ENCODE peak calls at places on chromosomes 5 and 9, in ten cellular contexts. C is body of pancreas, E is stomach, H is SJSA1, R is esophagus squamous epithelium, G is aorta, K is brain microvascular endothelial cell, O is thyroid gland, I is mesenchymal stem cell, Y is MM.1S. A is an unnamed sample.

GRCh38 chr9:4228606-4229005 is 71.3 kb downstream of the GLIS3 start:
- DNase-seq in C (no peak), E (no peak), H (no peak), R (no peak), G (no peak), K (peak; percentile 60), O (no peak), I (peak; percentile 53), Y (no peak), A (peak; percentile 43)

GRCh38 chr5:160651682-160652645 is 200.0 kb downstream of the ATP10B start:
- DNase-seq in C (peak; percentile 38), E (no peak), H (no peak), R (no peak), G (no peak), K (no peak), O (no peak), I (no peak), Y (no peak), A (no peak)

GRCh38 chr9:10062629-10063395 is 550.0 kb downstream of the PTPRD start:
- DNase-seq in C (no peak), E (no peak), H (no peak), R (no peak), G (no peak), K (no peak), O (no peak), I (peak; percentile 80), Y (no peak), A (no peak)

GRCh38 chr5:176543428-176544182 is 5.5 kb upstream of the CDHR2 start:
- DNase-seq in C (peak; percentile 69), E (peak; percentile 82), H (peak; percentile 38), R (no peak), G (peak; percentile 78), K (no peak), O (peak; percentile 79), I (peak; percentile 29), Y (peak; percentile 87), A (peak; percentile 86)

GRCh38 chr5:59416441-59416840 is 477.1 kb downstream of the PDE4D start:
- DNase-seq in C (no peak), E (no peak), H (no peak), R (no peak), G (no peak), K (no peak), O (no peak), I (peak; percentile 45), Y (no peak), A (no peak)

GRCh38 chr5:42614509-42614908 is 142.1 kb upstream of the CCDC152 start:
- DNase-seq in C (no peak), E (no peak), H (no peak), R (no peak), G (no peak), K (no peak), O (no peak), I (peak; percentile 65), Y (no peak), A (no peak)

GRCh38 chr5:145510324-145510723 is 324.8 kb downstream of the PRELID2 start:
- DNase-seq in C (peak; percentile 38), E (no peak), H (no peak), R (no peak), G (no peak), K (no peak), O (no peak), I (peak; percentile 54), Y (no peak), A (no peak)

GRCh38 chr5:81014348-81014747 is 54.2 kb downstream of the RASGRF2 start:
- DNase-seq in C (no peak), E (no peak), H (no peak), R (no peak), G (no peak), K (no peak), O (no peak), I (no peak), Y (no peak), A (no peak)

GRCh38 chr5:73412597-73412988 is 36.0 kb downstream of the FOXD1 start:
- DNase-seq in C (no peak), E (no peak), H (peak; percentile 61), R (no peak), G (no peak), K (peak; percentile 61), O (no peak), I (no peak), Y (no peak), A (peak; percentile 92)

GRCh38 chr5:10595678-10596309 is 31.9 kb downstream of the ANKRD33B start:
- DNase-seq in C (peak; percentile 40), E (no peak), H (peak; percentile 94), R (no peak), G (no peak), K (peak; percentile 77), O (no peak), I (peak; percentile 90), Y (no peak), A (peak; percentile 92)

GRCh38 chr9:135394131-135394530 is 85.5 kb upstream of the PPP1R26 start:
- DNase-seq in C (no peak), E (no peak), H (no peak), R (no peak), G (no peak), K (no peak), O (no peak), I (no peak), Y (no peak), A (no peak)

GRCh38 chr9:131773911-131774379 is 34.1 kb upstream of the RAPGEF1 start:
- DNase-seq in C (peak; percentile 57), E (peak; percentile 30), H (peak; percentile 21), R (no peak), G (peak; percentile 55), K (peak; percentile 46), O (peak; percentile 39), I (peak; percentile 70), Y (peak; percentile 49), A (peak; percentile 97)

GRCh38 chr9:128254362-128254761 is 21.4 kb downstream of the GOLGA2 start:
- DNase-seq in C (no peak), E (no peak), H (no peak), R (no peak), G (peak; percentile 41), K (no peak), O (no peak), I (no peak), Y (no peak), A (peak; percentile 29)

GRCh38 chr9:128252317-128253139 is 23.3 kb downstream of the GOLGA2 start:
- DNase-seq in C (no peak), E (no peak), H (no peak), R (no peak), G (no peak), K (no peak), O (no peak), I (no peak), Y (no peak), A (peak; percentile 64)

GRCh38 chr9:128251701-128252100 is 24.1 kb downstream of the GOLGA2 start:
- DNase-seq in C (no peak), E (no peak), H (no peak), R (no peak), G (no peak), K (no peak), O (no peak), I (peak; percentile 68), Y (no peak), A (peak; percentile 82)

GRCh38 chr9:128253991-128254346 is 21.8 kb downstream of the GOLGA2 start:
- DNase-seq in C (no peak), E (no peak), H (no peak), R (no peak), G (no peak), K (no peak), O (no peak), I (no peak), Y (no peak), A (no peak)

GRCh38 chr9:128253140-128253990 is 22.4 kb downstream of the GOLGA2 start:
- DNase-seq in C (no peak), E (no peak), H (no peak), R (no peak), G (no peak), K (no peak), O (no peak), I (no peak), Y (peak; percentile 35), A (peak; percentile 84)
- H3K27ac ChIP-seq in C (no peak overlapping the region), E (no peak overlapping the region), H (no peak overlapping the region), R (peak overlapping the region; percentile 26), G (no peak overlapping the region), K (no peak overlapping the region), O (no peak overlapping the region), I (no peak overlapping the region), Y (no peak overlapping the region), A (no peak overlapping the region)

GRCh38 chr9:35035851-35036701 is 36.3 kb downstream of the VCP start:
- DNase-seq in C (no peak), E (peak; percentile 39), H (no peak), R (no peak), G (peak; percentile 73), K (peak; percentile 51), O (peak; percentile 29), I (no peak), Y (no peak), A (peak; percentile 82)
- H3K4me3 ChIP-seq in C (no peak overlapping the region), E (peak overlapping the region; percentile 35), H (no peak overlapping the region), R (peak overlapping the region; percentile 1), G (no peak overlapping the region), K (peak overlapping the region; percentile 43), O (no peak overlapping the region), I (peak overlapping the region; percentile 70), Y (no peak overlapping the region), A (peak overlapping the region; percentile 58)

DNA sequence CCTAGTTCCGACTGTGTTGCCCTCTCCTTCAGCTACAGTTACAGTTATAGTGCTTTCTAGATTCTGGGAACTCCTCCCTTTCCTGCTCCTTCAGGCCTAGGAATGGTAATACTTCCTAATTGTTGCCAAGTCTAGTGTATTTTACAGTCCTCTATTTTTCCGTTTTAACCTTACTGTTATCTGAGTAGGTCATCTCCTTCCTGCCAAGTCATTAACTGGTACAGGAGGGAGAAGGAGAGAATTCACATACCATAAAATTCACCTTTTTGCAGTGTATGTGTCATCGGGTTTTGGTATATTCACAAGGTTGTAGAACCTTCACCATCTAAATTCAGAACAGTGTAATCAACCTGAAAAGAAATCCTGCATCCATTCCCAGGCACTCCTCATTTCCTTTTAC is 335.4 kb upstream of the MEF2C start:
- DNase-seq in C (no peak), E (no peak), H (no peak), R (no peak), G (no peak), K (no peak), O (no peak), I (no peak), Y (no peak), A (no peak)
- H3K27ac ChIP-seq in C (no peak overlapping the region), E (no peak overlapping the region), H (no peak overlapping the region), R (no peak overlapping the region), G (no peak overlapping the region), K (no peak overlapping the region), O (no peak overlapping the region), I (no peak overlapping the region), Y (no peak overlapping the region), A (no peak overlapping the region)

DNA sequence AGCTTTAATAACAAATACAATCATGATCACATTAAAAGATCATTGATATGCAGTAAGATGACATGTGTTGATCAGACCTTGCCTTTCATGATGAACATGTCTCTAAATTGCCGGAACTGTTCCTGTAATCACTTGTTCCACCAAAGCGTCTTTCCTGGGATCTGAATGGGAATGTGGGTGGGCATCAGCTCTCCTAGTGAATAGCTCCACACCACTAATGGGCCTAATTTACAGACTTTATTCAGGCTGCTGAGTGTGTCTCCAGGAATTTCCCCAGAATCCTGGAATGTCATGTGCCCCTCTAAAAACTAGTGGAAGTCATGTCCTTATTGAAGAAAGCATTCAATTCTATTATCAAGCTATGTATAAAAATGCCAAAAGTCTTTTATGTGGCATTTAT is 765.1 kb upstream of the CTNND2 start:
- DNase-seq in C (no peak), E (no peak), H (no peak), R (no peak), G (no peak), K (no peak), O (no peak), I (no peak), Y (no peak), A (no peak)
- H3K4me3 ChIP-seq in C (no peak overlapping the region), E (no peak overlapping the region), H (no peak overlapping the region), R (no peak overlapping the region), G (no peak overlapping the region), K (no peak overlapping the region), O (no peak overlapping the region), I (no peak overlapping the region), Y (no peak overlapping the region), A (no peak overlapping the region)

A was measured in osteoblast.